ENCODE peak calls at places on chromosomes 12 and 14, in eight cellular contexts. R, N, Y, X, F, G, V and W are unnamed samples.

GRCh38 chr14:89359477-89360222 is 57.4 kb downstream of the FOXN3 start:
- DNase-seq in R (peak), N (no peak), Y (no peak), X (no peak), F (no peak), G (no peak), V (no peak), W (no peak)

GRCh38 chr14:98731701-98732100 is 540.3 kb downstream of the BCL11B start:
- DNase-seq in R (no peak), N (no peak), Y (no peak), X (no peak), F (no peak), G (no peak), V (no peak), W (no peak)

GRCh38 chr12:51409846-51410245 is 14.8 kb upstream of the SLC4A8 start:
- DNase-seq in R (peak), N (no peak), Y (no peak), X (no peak), F (no peak), G (no peak), V (no peak), W (no peak)

GRCh38 chr12:123078114-123078465 is 72.8 kb downstream of the PITPNM2 start:
- DNase-seq in R (no peak), N (no peak), Y (no peak), X (no peak), F (no peak), G (no peak), V (no peak), W (no peak)

GRCh38 chr12:122861586-122861970 is 26.3 kb downstream of the HIP1R start:
- DNase-seq in R (peak), N (no peak), Y (no peak), X (no peak), F (no peak), G (peak), V (no peak), W (no peak)

GRCh38 chr12:3352230-3352629 is 138.8 kb upstream of the PRMT8 start:
- DNase-seq in R (no peak), N (no peak), Y (no peak), X (no peak), F (no peak), G (no peak), V (no peak), W (no peak)

GRCh38 chr12:46159239-46159901 is 109.5 kb downstream of the SLC38A1 start:
- DNase-seq in R (no peak), N (no peak), Y (no peak), X (no peak), F (no peak), G (no peak), V (no peak), W (no peak)

GRCh38 chr12:132842449-132843045 is 13.9 kb upstream of the GOLGA3 start:
- DNase-seq in R (no peak), N (no peak), Y (no peak), X (no peak), F (no peak), G (no peak), V (no peak), W (no peak)

GRCh38 chr12:48442191-48442828 is 30.0 kb upstream of the ANP32D start:
- DNase-seq in R (no peak), N (no peak), Y (no peak), X (peak), F (no peak), G (no peak), V (no peak), W (no peak)

GRCh38 chr14:25132094-25132493 is 82.1 kb upstream of the STXBP6 start:
- DNase-seq in R (no peak), N (no peak), Y (no peak), X (no peak), F (no peak), G (no peak), V (no peak), W (no peak)

GRCh38 chr12:1505151-1505450 is 89.3 kb downstream of the FBXL14 start:
- DNase-seq in R (no peak), N (no peak), Y (no peak), X (no peak), F (no peak), G (no peak), V (no peak), W (no peak)

GRCh38 chr14:90757452-90757851 is 58.8 kb downstream of the TTC7B start:
- DNase-seq in R (no peak), N (no peak), Y (peak), X (no peak), F (no peak), G (no peak), V (no peak), W (no peak)

GRCh38 chr12:122795807-122796206 is 21.4 kb downstream of the CCDC62 start:
- DNase-seq in R (no peak), N (no peak), Y (no peak), X (no peak), F (no peak), G (no peak), V (no peak), W (no peak)

GRCh38 chr12:113467154-113467513 is 4.5 kb downstream of the LHX5 start:
- DNase-seq in R (no peak), N (no peak), Y (no peak), X (no peak), F (peak), G (no peak), V (no peak), W (no peak)
- H3K4me3 ChIP-seq in R (no peak), N (no peak), Y (peak), X (peak), F (no peak), G (peak), V (peak), W (peak)

GRCh38 chr12:102406033-102406584 is 74.3 kb downstream of the IGF1 start:
- DNase-seq in R (no peak), N (peak), Y (peak), X (peak), F (no peak), G (no peak), V (peak), W (peak)
- H3K4me3 ChIP-seq in R (no peak), N (no peak), Y (no peak), X (no peak), F (no peak), G (no peak), V (no peak), W (no peak)

GRCh38 chr12:104671407-104672095 is 214.8 kb downstream of the CHST11 start:
- DNase-seq in R (peak), N (peak), Y (peak), X (peak), F (peak), G (peak), V (peak), W (peak)
- H3K4me3 ChIP-seq in R (no peak), N (peak), Y (no peak), X (peak), F (no peak), G (no peak), V (no peak), W (no peak)

GRCh38 chr14:36525746-36526099 is 5.7 kb upstream of the NKX2-1 start:
- DNase-seq in R (no peak), N (no peak), Y (no peak), X (no peak), F (no peak), G (no peak), V (no peak), W (no peak)
- H3K4me3 ChIP-seq in R (no peak), N (no peak), Y (no peak), X (no peak), F (no peak), G (peak), V (no peak), W (no peak)

DNA sequence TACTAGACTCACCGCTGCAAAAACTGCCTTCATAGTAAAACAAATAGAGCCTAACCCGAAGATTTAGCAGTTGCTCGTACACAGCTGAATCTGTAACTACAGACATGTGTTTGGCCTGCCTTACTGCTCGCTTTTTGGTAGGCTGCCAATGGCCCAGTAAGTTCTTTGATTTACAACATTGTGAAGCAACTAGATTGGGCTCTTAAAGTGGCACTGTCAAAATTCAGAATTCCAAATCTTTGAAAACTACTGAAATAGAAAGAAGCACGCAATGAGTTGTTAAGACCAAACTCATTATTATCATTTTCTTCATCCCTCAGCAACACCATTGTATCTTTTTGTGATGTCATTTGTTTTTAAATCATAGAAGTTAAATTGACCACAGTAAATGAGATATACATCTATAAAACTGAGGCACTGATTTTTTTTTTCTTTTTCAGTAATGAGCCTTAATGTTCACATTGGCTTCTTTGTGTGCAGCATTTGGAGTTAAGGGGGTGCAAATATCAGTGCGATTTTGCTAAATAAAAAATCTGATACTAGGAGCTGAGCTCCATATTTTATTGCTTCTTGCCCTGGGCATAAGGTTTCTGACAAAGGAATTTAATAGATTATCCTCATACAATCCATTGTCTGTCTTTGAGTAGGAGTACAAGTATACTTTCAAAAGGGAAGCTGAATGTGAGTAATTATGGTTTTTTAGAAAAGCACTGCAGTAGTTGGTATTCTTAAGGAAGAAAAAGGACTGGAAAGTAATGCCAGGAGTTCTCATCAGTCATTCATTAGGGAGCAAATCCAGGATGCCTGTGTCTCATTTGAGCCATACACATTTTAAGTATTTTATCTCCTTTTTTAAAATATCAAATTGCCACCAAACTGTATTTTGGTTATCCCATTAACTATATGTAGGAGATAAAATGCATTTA is 138.5 kb downstream of the KICS2 start:
- DNase-seq in R (peak), N (no peak), Y (peak), X (no peak), F (peak), G (no peak), V (peak), W (peak)
- H3K4me3 ChIP-seq in R (no peak), N (no peak), Y (no peak), X (no peak), F (no peak), G (no peak), V (no peak), W (no peak)

GRCh38 chr14:105168093-105168420 is 519 bp downstream of the JAG2 start:
- DNase-seq in R (no peak), N (no peak), Y (no peak), X (no peak), F (no peak), G (no peak), V (no peak), W (no peak)
- H3K4me3 ChIP-seq in R (peak), N (no peak), Y (peak), X (no peak), F (peak), G (peak), V (no peak), W (no peak)

GRCh38 chr14:28768549-28768870 is 1.9 kb downstream of the FOXG1 start:
- DNase-seq in R (no peak), N (no peak), Y (no peak), X (no peak), F (no peak), G (no peak), V (no peak), W (no peak)
- H3K4me3 ChIP-seq in R (no peak), N (no peak), Y (no peak), X (no peak), F (no peak), G (no peak), V (peak), W (peak)

GRCh38 chr12:79549531-79550271 is 141.1 kb downstream of the PAWR start:
- DNase-seq in R (no peak), N (no peak), Y (no peak), X (no peak), F (no peak), G (no peak), V (peak), W (peak)

GRCh38 chr12:79546461-79547043 is 144.2 kb downstream of the PAWR start:
- DNase-seq in R (no peak), N (no peak), Y (no peak), X (no peak), F (no peak), G (no peak), V (peak), W (no peak)

GRCh38 chr12:79548525-79548924 is 142.2 kb downstream of the PAWR start:
- DNase-seq in R (no peak), N (no peak), Y (no peak), X (no peak), F (no peak), G (no peak), V (no peak), W (no peak)

GRCh38 chr12:79547044-79547734 is 143.6 kb downstream of the PAWR start:
- DNase-seq in R (no peak), N (no peak), Y (no peak), X (no peak), F (no peak), G (no peak), V (peak), W (peak)

DNA sequence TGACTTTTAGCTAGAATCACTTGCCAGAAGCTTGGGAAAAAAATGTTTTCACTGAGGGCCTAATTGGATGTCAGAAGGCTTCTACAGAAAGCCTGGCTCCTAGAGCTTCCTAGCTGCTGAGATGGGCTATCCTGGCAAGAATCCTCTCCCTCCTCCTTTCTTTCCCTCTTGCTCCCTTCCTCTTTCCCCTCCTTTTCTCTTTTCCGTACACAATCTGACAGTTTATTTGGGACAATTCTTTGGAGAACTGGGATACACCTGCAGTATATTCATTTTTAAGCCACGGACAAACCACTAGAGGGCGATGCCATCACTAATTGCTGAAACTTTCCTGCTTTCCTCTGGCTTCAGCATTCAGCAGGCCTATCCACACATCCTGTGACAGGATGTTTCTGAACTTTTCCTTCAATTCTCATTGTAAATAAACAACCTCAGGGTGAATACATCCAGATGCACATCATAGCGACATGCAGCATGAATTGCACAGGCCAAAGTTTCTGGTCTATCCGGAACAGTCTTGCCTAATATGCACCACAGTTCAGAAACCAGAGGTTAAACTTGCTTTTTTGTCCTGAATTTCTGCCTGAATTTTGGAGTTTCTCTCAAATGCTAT is 142.9 kb downstream of the PAWR start:
- DNase-seq in R (no peak), N (peak), Y (no peak), X (peak), F (no peak), G (no peak), V (peak), W (peak)
- H3K4me3 ChIP-seq in R (no peak), N (no peak), Y (no peak), X (no peak), F (no peak), G (no peak), V (no peak), W (no peak)